ENCODE peak calls at places on chromosome 6, in six cellular contexts. F is HS-5, W is Ammon's horn, P is left colon, H is BJ, R is NCI-H748 treated with DMSO at 0.1 percent for 48 hours. L is an unnamed sample.

GRCh38 chr6:127202676-127203075 is 64.0 kb upstream of the RNF146 start:
- DNase-seq in F (no peak), W (no peak), P (no peak), H (no peak), R (no peak), L (no peak)

GRCh38 chr6:159181914-159182313 is 12.7 kb downstream of the FNDC1 start:
- DNase-seq in F (no peak), W (no peak), P (no peak), H (no peak), R (no peak), L (no peak)

GRCh38 chr6:16523550-16524379 is 237.5 kb downstream of the ATXN1 start:
- DNase-seq in F (peak), W (no peak), P (no peak), H (peak), R (no peak), L (no peak)

GRCh38 chr6:40956871-40957270 is 82.2 kb downstream of the UNC5CL start:
- DNase-seq in F (no peak), W (no peak), P (no peak), H (no peak), R (no peak), L (no peak)

GRCh38 chr6:157635388-157636244 is 187.4 kb upstream of the SNX9 start:
- DNase-seq in F (no peak), W (no peak), P (no peak), H (no peak), R (no peak), L (no peak)

GRCh38 chr6:134240664-134241431 is 77.1 kb downstream of the SGK1 start:
- DNase-seq in F (no peak), W (peak), P (peak), H (no peak), R (no peak), L (peak)

GRCh38 chr6:38604700-38605099 is 35.0 kb downstream of the BTBD9 start:
- DNase-seq in F (no peak), W (no peak), P (no peak), H (no peak), R (no peak), L (no peak)

GRCh38 chr6:18148304-18149025 is 6.4 kb downstream of the TPMT start:
- DNase-seq in F (peak), W (no peak), P (peak), H (peak), R (no peak), L (no peak)

GRCh38 chr6:15109338-15110090 is 136.4 kb upstream of the JARID2 start:
- DNase-seq in F (no peak), W (no peak), P (no peak), H (no peak), R (no peak), L (no peak)

GRCh38 chr6:116518621-116519020 is 7.2 kb downstream of the CALHM5 start:
- DNase-seq in F (no peak), W (no peak), P (no peak), H (no peak), R (no peak), L (no peak)

GRCh38 chr6:438634-439170 is 47.1 kb downstream of the IRF4 start:
- DNase-seq in F (no peak), W (no peak), P (no peak), H (no peak), R (no peak), L (no peak)

GRCh38 chr6:107121266-107121665 is 6.0 kb upstream of the BEND3 start:
- DNase-seq in F (no peak), W (no peak), P (no peak), H (no peak), R (no peak), L (no peak)

GRCh38 chr6:145214570-145214969 is 520.8 kb downstream of the EPM2A start:
- DNase-seq in F (peak), W (peak), P (no peak), H (no peak), R (no peak), L (no peak)

L was measured in mucosa of gallbladder.